ENCODE peak calls at places on chromosomes 6 and 20, in seven cellular contexts. H, I, M, G, B, W and Y are unnamed samples.

GRCh38 chr20:62123450-62124118 is 1.3 kb downstream of the LSM14B start:
- DNase-seq in H (no peak), B (no peak), G (no peak), M (no peak), W (no peak), I (peak), Y (no peak)

GRCh38 chr6:156783958-156784357 is 6.8 kb downstream of the ARID1B start:
- DNase-seq in M (no peak), I (no peak), B (no peak), G (no peak), W (no peak), H (no peak), Y (no peak)

GRCh38 chr6:1892716-1893115 is 283.0 kb downstream of the FOXC1 start:
- DNase-seq in B (no peak), I (no peak), H (no peak), W (no peak), M (no peak), G (no peak), Y (no peak)

GRCh38 chr6:163923658-163924411 is 509.3 kb downstream of the QKI start:
- DNase-seq in I (no peak), W (peak), B (no peak), M (no peak), G (no peak), H (no peak), Y (no peak)

GRCh38 chr6:114315841-114316595 is 26.8 kb downstream of the HS3ST5 start:
- DNase-seq in H (no peak), I (no peak), G (no peak), W (no peak), B (no peak), M (no peak), Y (no peak)

GRCh38 chr6:52231411-52232127 is 12.7 kb downstream of the IL17F start:
- DNase-seq in H (peak), I (no peak), B (no peak), M (no peak), W (no peak), G (no peak), Y (no peak)

GRCh38 chr6:151060096-151060741 is 179.5 kb upstream of the AKAP12 start:
- DNase-seq in B (no peak), I (peak), M (no peak), W (no peak), H (no peak), G (no peak), Y (no peak)

GRCh38 chr6:15244605-15245360 is 1.1 kb upstream of the JARID2 start:
- DNase-seq in B (no peak), H (peak), G (peak), I (peak), M (peak), W (peak), Y (peak)

GRCh38 chr6:36378243-36378920 is 9.1 kb downstream of the ETV7 start:
- DNase-seq in H (no peak), I (no peak), G (no peak), B (no peak), W (no peak), M (no peak), Y (peak)

GRCh38 chr20:57652865-57653545 is 32.8 kb upstream of the ZBP1 start:
- DNase-seq in I (no peak), B (no peak), M (no peak), H (no peak), W (no peak), G (peak), Y (no peak)